ENCODE peak calls at places on chromosomes 4 and X, in four cellular contexts. I is mesenchymal stem cell, C is IMR-90, B is neuronal stem cell. O is an unnamed sample.

GRCh38 chr4:212438-213174 is 88.3 kb downstream of the ZNF718 start:
- DNase-seq in C (peak), B (peak), I (peak), O (no peak)

GRCh38 chr4:168666531-168666930 is 169.7 kb downstream of the PALLD start:
- DNase-seq in B (no peak), C (peak), I (peak), O (no peak)

GRCh38 chr4:5722328-5722727 is 11.3 kb downstream of the EVC start:
- DNase-seq in C (peak), B (no peak), I (peak), O (no peak)

GRCh38 chr4:167606551-167606950 is 372.3 kb upstream of the SPOCK3 start:
- DNase-seq in C (no peak), I (no peak), B (no peak), O (no peak)

GRCh38 chrX:106707771-106708454 is 18.6 kb upstream of the RNF128 start:
- DNase-seq in I (peak), B (no peak), C (peak), O (no peak)

GRCh38 chrX:23012162-23012561 is 12.4 kb downstream of the DDX53 start:
- DNase-seq in B (no peak), I (no peak), C (no peak), O (no peak)

GRCh38 chrX:47321386-47321785 is 49.0 kb upstream of the ZNF157 start:
- DNase-seq in C (peak), B (peak), I (peak), O (peak)

GRCh38 chr4:126762651-126763247 is 870.0 kb upstream of the INTU start:
- DNase-seq in C (no peak), I (no peak), B (no peak), O (no peak)

GRCh38 chr4:74659576-74660411 is 134.5 kb downstream of the BTC start:
- DNase-seq in C (peak), B (no peak), I (peak), O (no peak)

GRCh38 chrX:134936542-134936941 is 54.2 kb upstream of the SMIM10 start:
- DNase-seq in C (peak), I (peak), B (no peak), O (no peak)

GRCh38 chrX:155747520-155747919 is 133.6 kb upstream of the VAMP7 start:
- DNase-seq in C (no peak), B (no peak), I (no peak), O (no peak)

GRCh38 chr4:13626492-13627184 is 887 bp downstream of the BOD1L1 start:
- DNase-seq in I (peak), B (no peak), C (no peak), O (no peak)

GRCh38 chrX:9765737-9766098 is at the start of gene GPR143:
- DNase-seq in I (no peak), B (no peak), C (no peak), O (peak)

GRCh38 chrX:11351375-11352295 is 58.4 kb downstream of the AMELX start:
- DNase-seq in I (peak), B (no peak), C (peak), O (no peak)

GRCh38 chrX:109707322-109707721 is 25.7 kb downstream of the ACSL4 start:
- DNase-seq in B (no peak), C (no peak), I (peak), O (no peak)

GRCh38 chr4:172708184-172708583 is 460.4 kb upstream of the GALNT7 start:
- DNase-seq in C (no peak), B (no peak), I (no peak), O (peak)
- H2AFZ ChIP-seq in C (no peak), B (no peak), I (no peak), O (no peak)

GRCh38 chr4:39638358-39639239 is at the start of gene SMIM14:
- DNase-seq in B (peak), I (peak), C (peak), O (peak)
- H2BK120ac ChIP-seq in B (peak), I (peak), C (peak), O (peak)

DNA sequence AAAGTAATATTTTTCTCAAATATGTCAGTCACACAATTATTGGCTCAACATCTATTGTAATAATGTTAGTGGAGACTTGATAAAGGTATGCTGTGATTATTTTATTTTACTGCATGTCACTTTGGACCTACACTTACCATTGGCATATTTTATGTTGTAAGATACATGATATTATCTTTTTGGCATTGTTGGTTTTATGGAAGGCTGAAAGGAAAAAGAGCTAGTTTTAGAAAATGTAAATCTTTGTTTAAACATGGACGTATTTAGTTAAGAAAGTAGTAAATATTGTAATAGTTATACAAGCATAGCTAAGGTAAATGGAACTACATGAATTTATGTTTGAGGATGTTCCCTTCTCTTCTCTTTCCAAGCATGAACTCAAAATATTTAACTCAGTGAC is 1399.3 kb downstream of the STIM2 start:
- DNase-seq in B (no peak), I (no peak), C (no peak), O (no peak)
- H2AFZ ChIP-seq in B (no peak), I (no peak), C (no peak), O (no peak)

GRCh38 chrX:73850124-73851013 is 287.4 kb downstream of the CHIC1 start:
- DNase-seq in B (no peak), I (no peak), C (peak), O (no peak)

GRCh38 chrX:73852022-73852421 is 289.0 kb downstream of the CHIC1 start:
- DNase-seq in B (no peak), I (no peak), C (no peak), O (no peak)

GRCh38 chrX:73851014-73852009 is 288.3 kb downstream of the CHIC1 start:
- DNase-seq in B (no peak), I (no peak), C (peak), O (no peak)

GRCh38 chrX:73847991-73848390 is 285.0 kb downstream of the CHIC1 start:
- DNase-seq in B (no peak), I (no peak), C (no peak), O (no peak)

DNA sequence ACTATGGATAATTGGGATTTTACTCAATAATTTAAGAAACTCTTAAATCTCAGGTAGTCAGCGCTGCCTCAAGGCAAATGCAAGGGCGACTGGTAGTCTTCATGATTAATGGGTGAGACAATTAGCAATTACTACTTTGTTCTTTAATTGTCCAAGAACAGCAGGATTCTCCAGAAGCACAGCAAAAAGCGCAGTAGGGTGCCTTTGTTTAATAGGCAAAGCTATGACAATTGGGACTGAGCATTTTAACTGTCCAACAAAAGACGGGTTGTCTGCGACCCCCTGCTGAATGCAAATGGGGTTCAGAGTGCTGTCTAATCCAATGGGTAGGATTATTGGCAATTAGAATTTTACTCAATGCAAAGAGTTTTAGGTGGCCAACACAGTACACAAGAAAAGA is 286.1 kb downstream of the CHIC1 start:
- DNase-seq in I (no peak), C (no peak), B (peak), O (no peak)
- H2BK120ac ChIP-seq in I (no peak), C (no peak), B (no peak), O (no peak)

DNA sequence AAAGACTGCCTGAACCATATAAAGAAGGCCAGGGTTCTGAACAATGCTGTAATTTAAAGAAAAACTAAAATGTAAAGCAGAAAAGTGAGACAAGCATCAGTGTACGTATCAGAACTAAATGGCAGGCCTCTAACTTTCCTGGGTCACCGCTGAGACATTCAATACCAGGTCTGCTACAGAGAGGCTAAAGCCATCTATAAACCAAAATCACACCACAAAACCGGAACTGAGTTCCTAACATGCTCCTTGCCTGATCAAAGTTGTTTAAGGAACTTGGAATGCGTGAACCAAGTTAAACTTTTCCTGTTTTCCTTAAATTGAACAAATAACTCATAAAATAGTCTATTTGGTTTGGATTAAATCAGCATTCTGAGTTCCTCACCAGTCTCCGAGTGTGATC is 55.3 kb upstream of the TECRL start:
- DNase-seq in B (no peak), I (no peak), C (no peak), O (no peak)
- H2AFZ ChIP-seq in B (peak), I (no peak), C (no peak), O (no peak)

DNA sequence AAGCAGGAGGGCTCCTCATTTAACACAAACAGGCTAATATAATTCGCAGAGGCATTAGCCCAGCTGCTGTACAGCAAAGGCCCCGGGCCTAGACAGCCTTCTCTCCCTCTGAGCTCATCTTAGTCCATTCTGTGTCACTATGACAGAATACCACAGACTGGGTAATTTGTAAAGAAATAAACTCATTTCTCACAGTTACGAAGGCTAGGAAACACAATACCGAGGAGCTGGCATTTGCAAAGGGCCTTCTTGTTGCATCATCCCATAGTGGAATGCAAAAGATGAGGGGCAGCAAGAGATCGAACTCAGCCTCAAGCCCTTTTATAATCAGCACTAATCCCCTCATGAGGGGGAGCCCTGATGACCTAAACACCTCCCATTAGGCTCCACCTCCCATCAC is 48.5 kb downstream of the TSPAN5 start:
- DNase-seq in I (no peak), B (no peak), C (peak), O (no peak)
- H2BK120ac ChIP-seq in I (no peak), B (no peak), C (peak), O (no peak)

GRCh38 chrX:101550362-101550761 is at the start of gene ARMCX1:
- DNase-seq in B (peak), I (peak), C (peak), O (peak)
- H2AFZ ChIP-seq in B (peak), I (no peak), C (peak), O (no peak)

GRCh38 chr4:41069268-41069667 is 145.1 kb downstream of the APBB2 start:
- DNase-seq in B (no peak), I (peak), C (peak), O (no peak)
- H2BK120ac ChIP-seq in B (no peak), I (no peak), C (no peak), O (no peak)

O was measured in H9.